ENCODE peak calls at places on chromosomes 6 and 20, in nine cellular contexts. K, R, B, H, X, P, W, V and E are unnamed samples.
A peak's percentile ranks its signal among the peaks of the same experiment; 100 is the strongest.

GRCh38 chr20:60200305-60200918 is 242.2 kb downstream of the CDH26 start:
- ATAC-seq in K (no peak), R (no peak), B (no peak), H (no peak), X (no peak), P (no peak), W (no peak), V (no peak), E (no peak)

GRCh38 chr6:109165392-109165964 is 70.2 kb downstream of the CEP57L1 start:
- ATAC-seq in K (peak; percentile 70), R (peak; percentile 97), B (no peak), H (no peak), X (peak; percentile 95), P (no peak), W (no peak), V (peak; percentile 54), E (no peak)

GRCh38 chr20:48728042-48728837 is 99.6 kb downstream of the PREX1 start:
- ATAC-seq in K (no peak), R (no peak), B (no peak), H (no peak), X (no peak), P (no peak), W (no peak), V (no peak), E (no peak)

GRCh38 chr6:24947636-24948035 is 11.9 kb upstream of the RIPOR2 start:
- ATAC-seq in K (no peak), R (no peak), B (no peak), H (no peak), X (no peak), P (no peak), W (no peak), V (no peak), E (no peak)

GRCh38 chr6:110618591-110619267 is 142.3 kb upstream of the SLC22A16 start:
- ATAC-seq in K (peak; percentile 27), R (peak; percentile 68), B (no peak), H (no peak), X (no peak), P (no peak), W (no peak), V (no peak), E (no peak)

GRCh38 chr6:166904101-166904746 is 52.1 kb downstream of the RNASET2 start:
- ATAC-seq in K (no peak), R (no peak), B (no peak), H (no peak), X (peak; percentile 54), P (no peak), W (no peak), V (no peak), E (no peak)

GRCh38 chr6:15623282-15624116 is 39.3 kb downstream of the DTNBP1 start:
- ATAC-seq in K (peak; percentile 60), R (peak; percentile 66), B (no peak), H (no peak), X (peak; percentile 61), P (no peak), W (no peak), V (no peak), E (peak; percentile 12)

GRCh38 chr6:3813918-3814317 is 35.3 kb upstream of the FAM50B start:
- ATAC-seq in K (no peak), R (no peak), B (no peak), H (no peak), X (no peak), P (no peak), W (no peak), V (no peak), E (no peak)

GRCh38 chr6:30640481-30640880 is 6.5 kb upstream of the C6orf136 start:
- ATAC-seq in K (no peak), R (no peak), B (no peak), H (no peak), X (peak; percentile 36), P (peak; percentile 42), W (no peak), V (no peak), E (no peak)

GRCh38 chr6:128259735-128260685 is 260.4 kb downstream of the PTPRK start:
- ATAC-seq in K (no peak), R (no peak), B (peak; percentile 63), H (peak; percentile 51), X (no peak), P (peak; percentile 54), W (no peak), V (no peak), E (peak; percentile 43)

GRCh38 chr6:46014511-46015118 is 1.0 kb downstream of the CLIC5 start:
- ATAC-seq in K (peak; percentile 68), R (no peak), B (peak; percentile 13), H (no peak), X (peak; percentile 31), P (no peak), W (no peak), V (peak; percentile 57), E (peak; percentile 0)

GRCh38 chr6:21754891-21755290 is 161.3 kb downstream of the SOX4 start:
- ATAC-seq in K (no peak), R (no peak), B (no peak), H (no peak), X (no peak), P (no peak), W (no peak), V (no peak), E (no peak)

GRCh38 chr20:37986873-37987601 is 46.2 kb downstream of the TTI1 start:
- ATAC-seq in K (peak; percentile 90), R (peak; percentile 31), B (no peak), H (no peak), X (peak; percentile 75), P (no peak), W (peak; percentile 85), V (peak; percentile 80), E (no peak)

GRCh38 chr6:36076178-36077088 is 48.8 kb downstream of the MAPK14 start:
- ATAC-seq in K (no peak), R (peak; percentile 29), B (no peak), H (peak; percentile 57), X (no peak), P (no peak), W (no peak), V (no peak), E (peak; percentile 42)

GRCh38 chr6:43984442-43985321 is 142.6 kb downstream of the MRPL14 start:
- ATAC-seq in K (no peak), R (no peak), B (no peak), H (no peak), X (peak; percentile 24), P (no peak), W (peak; percentile 59), V (no peak), E (no peak)

GRCh38 chr20:14344746-14345145 is 7.3 kb upstream of the FLRT3 start:
- ATAC-seq in K (no peak), R (no peak), B (no peak), H (no peak), X (no peak), P (no peak), W (no peak), V (no peak), E (no peak)

GRCh38 chr6:160767019-160767646 is 65.1 kb downstream of the PLG start:
- ATAC-seq in K (no peak), R (peak; percentile 46), B (peak; percentile 54), H (peak; percentile 91), X (peak; percentile 92), P (peak; percentile 86), W (peak; percentile 95), V (peak; percentile 94), E (peak; percentile 85)

GRCh38 chr6:33838979-33839378 is 35.2 kb upstream of the MLN start:
- ATAC-seq in K (no peak), R (no peak), B (no peak), H (no peak), X (no peak), P (no peak), W (no peak), V (no peak), E (no peak)

GRCh38 chr6:107735906-107736635 is 88.0 kb downstream of the SCML4 start:
- ATAC-seq in K (no peak), R (no peak), B (peak; percentile 32), H (peak; percentile 52), X (no peak), P (peak; percentile 42), W (no peak), V (no peak), E (peak; percentile 51)

GRCh38 chr20:48808382-48809034 is 19.3 kb downstream of the PREX1 start:
- ATAC-seq in K (no peak), R (no peak), B (no peak), H (no peak), X (no peak), P (no peak), W (no peak), V (no peak), E (no peak)

GRCh38 chr6:39279539-39279938 is 34.7 kb downstream of the KCNK17 start:
- ATAC-seq in K (no peak), R (no peak), B (no peak), H (no peak), X (no peak), P (no peak), W (no peak), V (no peak), E (no peak)

GRCh38 chr6:43916924-43917877 is 147.2 kb downstream of the VEGFA start:
- ATAC-seq in K (peak; percentile 91), R (peak; percentile 45), B (no peak), H (no peak), X (peak; percentile 57), P (no peak), W (peak; percentile 60), V (peak; percentile 24), E (no peak)

GRCh38 chr20:61291166-61291829 is 39.2 kb downstream of the CDH4 start:
- ATAC-seq in K (no peak), R (no peak), B (no peak), H (no peak), X (no peak), P (no peak), W (no peak), V (no peak), E (no peak)

GRCh38 chr6:79601020-79601609 is 30.0 kb upstream of the SH3BGRL2 start:
- ATAC-seq in K (no peak), R (peak; percentile 93), B (no peak), H (no peak), X (no peak), P (no peak), W (peak; percentile 86), V (no peak), E (no peak)

GRCh38 chr6:114033606-114034005 is 62.7 kb upstream of the HDAC2 start:
- ATAC-seq in K (no peak), R (no peak), B (no peak), H (no peak), X (no peak), P (no peak), W (no peak), V (no peak), E (no peak)

GRCh38 chr6:141035312-141036058 is 1097.2 kb upstream of the GJE1 start:
- ATAC-seq in K (no peak), R (no peak), B (no peak), H (no peak), X (no peak), P (no peak), W (no peak), V (no peak), E (no peak)

GRCh38 chr20:34622821-34623451 is 54.0 kb downstream of the PIGU start:
- ATAC-seq in K (no peak), R (no peak), B (no peak), H (no peak), X (peak; percentile 67), P (peak; percentile 30), W (no peak), V (peak; percentile 74), E (no peak)

GRCh38 chr6:35722121-35722761 is 14.6 kb upstream of the ARMC12 start:
- ATAC-seq in K (peak; percentile 31), R (no peak), B (no peak), H (no peak), X (peak; percentile 10), P (no peak), W (peak; percentile 28), V (no peak), E (no peak)

GRCh38 chr6:10567256-10568041 is 46.3 kb downstream of the GCNT2 start:
- ATAC-seq in K (no peak), R (no peak), B (no peak), H (no peak), X (no peak), P (no peak), W (no peak), V (no peak), E (no peak)

GRCh38 chr6:165663736-165664552 is 903 bp upstream of the PDE10A start:
- ATAC-seq in K (no peak), R (no peak), B (no peak), H (no peak), X (no peak), P (no peak), W (no peak), V (no peak), E (no peak)

GRCh38 chr6:89311530-89311852 is 3.6 kb downstream of the GABRR2 start:
- ATAC-seq in K (no peak), R (no peak), B (no peak), H (no peak), X (no peak), P (no peak), W (peak; percentile 42), V (no peak), E (no peak)